ENCODE peak calls at places on chromosome 7, in six cellular contexts. K is transverse colon, O is HL-60, S is sigmoid colon, W is prostate gland, R is K562. M is an unnamed sample.

GRCh38 chr7:157964016-157964415 is 623.6 kb downstream of the PTPRN2 start:
- DNase-seq in K (no peak), R (no peak), S (no peak), W (no peak), O (no peak), M (no peak)

GRCh38 chr7:80721880-80722595 is 83.6 kb downstream of the CD36 start:
- DNase-seq in S (no peak), K (no peak), R (no peak), W (no peak), O (peak), M (peak)

GRCh38 chr7:30028749-30029635 is 780 bp downstream of the PLEKHA8 start:
- DNase-seq in W (peak), S (peak), K (no peak), R (peak), O (no peak), M (peak)

GRCh38 chr7:76155938-76156337 is 45.8 kb upstream of the SRRM3 start:
- DNase-seq in S (peak), R (no peak), W (no peak), K (peak), O (peak), M (no peak)

GRCh38 chr7:94669773-94670495 is 14.0 kb upstream of the SGCE start:
- DNase-seq in W (no peak), O (no peak), R (no peak), S (no peak), K (no peak), M (no peak)

GRCh38 chr7:72123913-72124312 is 288.2 kb downstream of the CALN1 start:
- DNase-seq in W (no peak), R (no peak), K (no peak), O (no peak), S (no peak), M (no peak)

GRCh38 chr7:10483671-10484070 is 490.0 kb upstream of the PHF14 start:
- DNase-seq in W (no peak), O (no peak), S (no peak), K (no peak), R (no peak), M (no peak)

GRCh38 chr7:506921-507622 is 12.6 kb downstream of the PDGFA start:
- DNase-seq in W (no peak), K (peak), S (peak), O (no peak), R (no peak), M (no peak)

GRCh38 chr7:66901941-66902843 is 18.8 kb upstream of the TMEM248 start:
- DNase-seq in R (no peak), K (no peak), O (no peak), W (no peak), S (no peak), M (no peak)

GRCh38 chr7:141752634-141753033 is 11.3 kb upstream of the TAS2R3 start:
- DNase-seq in W (no peak), S (no peak), O (no peak), R (no peak), K (no peak), M (peak)

GRCh38 chr7:30596043-30596641 is 1.5 kb downstream of the GARS1 start:
- DNase-seq in K (no peak), S (no peak), R (peak), W (no peak), O (no peak), M (peak)

GRCh38 chr7:19177269-19177668 is 32.0 kb upstream of the FERD3L start:
- DNase-seq in K (no peak), S (no peak), W (no peak), R (no peak), O (no peak), M (no peak)

GRCh38 chr7:28105234-28105633 is 75.4 kb downstream of the JAZF1 start:
- DNase-seq in O (no peak), W (no peak), S (no peak), K (no peak), R (no peak), M (no peak)

GRCh38 chr7:41027428-41028115 is 675.3 kb downstream of the INHBA start:
- DNase-seq in R (no peak), W (no peak), O (no peak), S (no peak), K (no peak), M (no peak)

GRCh38 chr7:25952277-25953057 is 199.5 kb upstream of the NFE2L3 start:
- DNase-seq in W (no peak), R (no peak), S (no peak), K (no peak), O (no peak), M (peak)

GRCh38 chr7:90918303-90918702 is 322.2 kb downstream of the CDK14 start:
- DNase-seq in S (no peak), R (no peak), W (no peak), O (no peak), K (no peak), M (no peak)

DNA sequence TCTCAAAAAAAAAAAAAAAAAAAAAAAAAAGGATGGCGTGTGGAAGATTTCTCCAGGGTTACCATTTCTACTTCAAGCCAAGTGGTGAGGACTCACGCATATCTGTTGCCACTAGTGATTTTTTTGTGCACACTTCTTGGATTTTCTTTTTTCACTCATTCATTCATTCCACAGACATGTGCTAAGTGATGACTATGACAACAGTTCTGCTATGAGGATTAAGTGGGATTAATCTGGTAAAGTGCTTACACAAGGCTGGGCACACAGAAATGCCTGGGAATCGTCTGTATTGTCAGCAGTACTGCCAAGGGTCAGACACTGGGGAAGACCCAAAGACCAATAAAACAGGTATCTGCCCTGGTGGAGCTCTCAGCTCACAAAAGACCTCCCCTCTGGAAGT is 6.3 kb upstream of the OPN1SW start:
- DNase-seq in W (no peak), K (no peak), S (no peak), O (no peak), R (no peak), M (no peak)
- TF ChIP-seq POLR2AphosphoS5 in W (no peak), K (no peak), S (no peak), O (no peak), R (no peak), M (no peak)

GRCh38 chr7:150621376-150621775 is 10.8 kb downstream of the GIMAP6 start:
- DNase-seq in S (no peak), W (no peak), R (no peak), K (no peak), O (no peak), M (no peak)
- TF ChIP-seq CTCF in S (no peak), W (no peak), R (no peak), K (no peak), O (no peak), M (no peak)

GRCh38 chr7:107815254-107815882 is 12.3 kb upstream of the SLC26A3 start:
- DNase-seq in K (no peak), S (no peak), R (no peak), O (no peak), W (no peak), M (no peak)

GRCh38 chr7:107813524-107813923 is 10.5 kb upstream of the SLC26A3 start:
- DNase-seq in O (no peak), R (no peak), W (no peak), S (no peak), K (no peak), M (no peak)

GRCh38 chr7:107811934-107812333 is 8.9 kb upstream of the SLC26A3 start:
- DNase-seq in K (no peak), W (peak), S (peak), R (no peak), O (no peak), M (no peak)

GRCh38 chr7:107810626-107811025 is 7.6 kb upstream of the SLC26A3 start:
- DNase-seq in W (no peak), R (peak), S (no peak), K (no peak), O (no peak), M (peak)

DNA sequence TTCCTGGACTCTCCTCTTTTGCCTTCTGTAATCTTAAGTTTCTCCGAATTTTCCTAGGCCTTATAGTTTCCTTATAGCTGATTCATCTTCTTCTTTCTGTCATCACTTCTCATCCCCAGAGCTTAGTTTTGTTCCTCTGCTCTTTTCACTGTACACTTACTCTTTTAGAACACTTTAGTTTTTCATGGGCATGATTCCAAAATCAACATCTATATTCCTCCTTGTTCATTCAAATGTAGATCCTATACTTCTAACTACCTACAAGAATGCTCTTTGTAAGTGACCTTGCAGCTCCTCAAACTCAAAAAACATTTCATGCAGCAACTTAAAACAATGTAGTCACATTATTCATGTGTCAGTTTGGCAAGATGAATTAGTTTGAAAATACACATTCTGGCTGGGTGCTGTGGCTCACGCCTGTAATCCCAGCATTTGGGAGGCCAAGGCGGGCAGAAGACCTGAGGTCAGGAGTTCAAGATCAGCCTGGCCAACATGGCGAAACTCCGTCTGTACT is 13.1 kb upstream of the SLC26A3 start:
- DNase-seq in W (no peak), S (no peak), R (no peak), O (no peak), K (no peak), M (no peak)
- TF ChIP-seq POLR2AphosphoS5 in W (peak), S (no peak), R (no peak), O (no peak), K (no peak), M (no peak)

DNA sequence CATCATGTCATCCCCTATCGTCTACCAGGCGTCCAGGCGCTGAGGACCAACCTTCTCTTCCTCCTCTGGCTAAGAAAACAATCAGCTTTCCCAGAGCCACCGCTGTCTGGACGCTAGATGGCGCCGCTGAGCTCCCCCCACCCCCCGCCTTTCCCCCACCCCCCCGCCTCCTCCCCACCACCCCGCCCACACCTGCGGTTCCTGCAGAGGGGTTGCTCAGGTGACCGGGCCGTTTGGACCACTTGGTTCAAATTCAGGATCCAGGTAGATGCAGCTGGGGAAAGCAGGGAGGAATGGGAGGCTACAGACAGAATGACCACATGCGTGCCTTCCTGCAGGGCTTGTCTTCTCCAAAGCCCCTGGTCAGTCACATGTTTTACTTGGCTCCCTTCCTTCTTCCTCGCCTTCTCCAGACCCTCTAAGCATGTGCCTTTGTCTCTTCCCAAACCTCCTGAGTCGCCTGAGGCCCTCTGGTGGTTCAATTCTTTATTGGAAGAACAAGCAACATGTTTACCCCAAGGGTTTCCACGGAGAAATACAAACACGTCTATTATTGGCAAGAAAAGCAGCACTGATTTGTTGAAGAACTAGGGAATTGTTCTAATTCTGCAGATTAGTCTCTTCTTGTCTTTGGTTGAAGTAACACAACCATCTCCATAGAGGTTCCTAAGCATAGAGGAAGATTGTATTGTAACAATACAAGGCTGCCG is 24.7 kb downstream of the AOC1 start:
- DNase-seq in O (peak), S (peak), K (peak), W (peak), R (peak), M (peak)
- TF ChIP-seq CTCF in O (peak), S (no peak), K (peak), W (no peak), R (peak), M (peak)

GRCh38 chr7:2643386-2644229 is 11.8 kb downstream of the TTYH3 start:
- DNase-seq in O (no peak), S (peak), K (no peak), R (no peak), W (no peak), M (peak)

GRCh38 chr7:2640858-2641257 is 9.1 kb downstream of the TTYH3 start:
- DNase-seq in R (no peak), W (no peak), S (peak), O (no peak), K (no peak), M (no peak)

GRCh38 chr7:2639151-2639993 is 7.6 kb downstream of the TTYH3 start:
- DNase-seq in R (no peak), W (no peak), K (no peak), O (no peak), S (peak), M (no peak)

GRCh38 chr7:2639994-2640830 is 8.4 kb downstream of the TTYH3 start:
- DNase-seq in R (no peak), K (no peak), S (peak), W (peak), O (no peak), M (no peak)

GRCh38 chr7:2641406-2642393 is 9.9 kb downstream of the TTYH3 start:
- DNase-seq in K (peak), R (no peak), S (peak), W (peak), O (peak), M (peak)
- TF ChIP-seq POLR2AphosphoS5 in K (peak), R (no peak), S (peak), W (peak), O (peak), M (no peak)

DNA sequence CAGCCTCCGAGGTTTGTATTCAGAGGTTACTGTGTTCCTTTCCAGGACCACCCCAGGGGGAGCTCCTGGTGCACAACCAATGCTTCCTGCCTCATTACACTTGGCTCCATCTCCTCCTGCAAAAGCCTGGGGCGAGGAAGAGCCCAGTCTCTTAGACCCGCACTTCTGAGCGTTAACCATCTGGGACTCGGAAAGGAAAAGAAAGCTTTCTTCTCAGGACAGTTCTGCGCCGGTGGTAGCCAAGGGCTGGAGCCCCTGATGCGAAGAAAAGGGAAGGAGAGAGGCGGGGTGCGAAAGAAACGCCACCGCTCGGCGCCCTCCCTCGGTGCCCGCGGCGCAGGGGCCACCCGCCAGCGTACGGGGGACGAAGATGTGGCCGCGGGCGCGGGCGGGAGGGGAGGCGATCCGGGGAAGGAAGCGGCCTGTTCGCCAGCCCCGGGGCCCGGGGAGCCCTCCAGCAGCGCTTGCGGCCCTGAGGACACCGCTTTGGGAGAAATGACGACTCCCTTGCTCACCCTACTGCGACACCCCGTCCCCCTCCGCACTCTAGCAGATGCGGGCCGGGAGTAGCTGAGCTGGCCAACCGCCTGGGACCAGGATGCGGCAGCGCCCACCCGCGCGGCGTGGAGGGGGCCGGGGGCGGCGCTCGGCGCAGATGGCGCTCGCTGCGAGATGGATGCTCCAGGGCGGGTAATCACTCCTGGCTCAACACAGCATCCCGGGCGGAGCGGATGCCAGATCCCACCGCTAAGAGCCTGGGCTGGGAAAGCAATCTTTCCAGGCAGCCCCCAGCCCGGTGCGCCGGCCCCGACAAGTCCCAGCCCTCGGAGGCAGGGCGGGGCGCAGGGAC is 1.3 kb downstream of the NRCAM start:
- DNase-seq in R (no peak), K (no peak), W (no peak), S (no peak), O (no peak), M (peak)
- TF ChIP-seq CTCF in R (no peak), K (no peak), W (no peak), S (no peak), O (no peak), M (peak)

GRCh38 chr7:102413071-102413470 is 16.9 kb downstream of the PRKRIP1 start:
- DNase-seq in W (no peak), K (no peak), O (no peak), R (no peak), S (no peak), M (no peak)

GRCh38 chr7:102413611-102414010 is 17.4 kb downstream of the PRKRIP1 start:
- DNase-seq in R (no peak), O (no peak), W (no peak), K (no peak), S (no peak), M (no peak)

GRCh38 chr7:102416406-102416805 is 17.0 kb upstream of the ORAI2 start:
- DNase-seq in S (no peak), K (no peak), O (no peak), R (no peak), W (no peak), M (no peak)

GRCh38 chr7:102417105-102417504 is 16.3 kb upstream of the ORAI2 start:
- DNase-seq in R (no peak), K (no peak), W (no peak), O (no peak), S (no peak), M (no peak)

GRCh38 chr7:102415685-102416225 is 17.6 kb upstream of the ORAI2 start:
- DNase-seq in R (peak), W (no peak), O (no peak), K (peak), S (no peak), M (no peak)
- TF ChIP-seq POLR2AphosphoS5 in R (no peak), W (no peak), O (peak), K (no peak), S (no peak), M (no peak)

DNA sequence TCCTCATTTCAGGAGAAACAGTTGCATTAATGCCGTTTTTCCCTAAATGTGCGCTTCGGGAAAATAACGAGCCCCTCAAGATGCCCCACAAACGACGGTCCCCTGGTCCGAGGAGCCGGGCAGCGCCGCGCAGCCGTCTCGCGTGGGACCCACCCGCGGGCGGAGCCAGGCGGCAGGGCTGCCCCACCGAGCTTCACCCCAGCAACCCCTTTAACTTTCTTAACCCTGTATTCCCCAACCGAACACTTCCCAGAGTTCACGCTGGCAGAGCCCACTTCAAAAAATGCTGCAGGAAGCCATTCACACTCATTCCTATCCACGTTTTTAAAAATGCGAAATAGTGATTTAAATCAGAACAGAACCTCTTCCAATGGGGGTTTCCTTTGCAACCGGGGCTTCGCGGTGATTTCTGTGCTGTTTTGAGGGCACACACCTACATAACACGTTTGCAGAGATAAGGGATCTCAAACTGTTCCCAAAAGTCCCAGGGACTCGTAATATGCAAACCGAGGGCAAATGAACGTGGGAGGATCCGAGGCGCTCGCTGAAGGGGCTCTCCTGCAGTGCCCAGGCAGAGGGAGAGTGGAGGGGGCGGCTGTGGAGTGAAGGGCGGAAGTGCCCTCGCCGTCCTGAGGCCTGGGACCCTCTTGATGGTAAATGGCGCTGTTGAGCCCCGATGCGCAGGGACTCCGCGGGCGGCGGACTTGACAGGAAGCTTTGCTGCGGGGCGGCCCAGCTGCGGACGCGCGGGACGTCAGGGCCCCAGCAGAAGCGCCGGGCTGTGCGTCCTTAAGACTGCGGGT is 152.1 kb upstream of the YAE1 start:
- DNase-seq in W (peak), O (peak), K (peak), S (peak), R (peak), M (peak)
- TF ChIP-seq CTCF in W (no peak), O (no peak), K (no peak), S (no peak), R (no peak), M (peak)